ENCODE peak calls at places on chromosomes 3 and 15, in four cellular contexts. Z is kidney, P is PC-3, V is colonic mucosa. D is an unnamed sample.

GRCh38 chr3:122916084-122916483 is 111.5 kb downstream of the SEMA5B start:
- DNase-seq in Z (no peak), P (no peak), V (no peak), D (no peak)

GRCh38 chr3:198109883-198110282 is 149.9 kb downstream of the LMLN start:
- DNase-seq in Z (no peak), P (no peak), V (no peak), D (no peak)

GRCh38 chr15:31474059-31474868 is 147.6 kb downstream of the KLF13 start:
- DNase-seq in Z (no peak), P (no peak), V (no peak), D (no peak)

GRCh38 chr3:159210336-159210735 is 408.5 kb downstream of the MFSD1 start:
- DNase-seq in Z (no peak), P (no peak), V (no peak), D (no peak)

GRCh38 chr15:59662260-59662659 is 4.9 kb upstream of the GTF2A2 start:
- DNase-seq in Z (no peak), P (no peak), V (no peak), D (peak; percentile 62)

GRCh38 chr3:151935451-151935850 is 62.0 kb downstream of the SUCNR1 start:
- DNase-seq in Z (no peak), P (no peak), V (no peak), D (no peak)

GRCh38 chr15:97235285-97235985 is 725.1 kb upstream of the ARRDC4 start:
- DNase-seq in Z (no peak), P (peak; percentile 70), V (peak; percentile 41), D (peak; percentile 75)

GRCh38 chr15:37594431-37594830 is 340.0 kb upstream of the TMCO5A start:
- DNase-seq in Z (no peak), P (no peak), V (no peak), D (no peak)

GRCh38 chr15:69031013-69032001 is 16.8 kb downstream of the NOX5 start:
- DNase-seq in Z (peak; percentile 84), P (peak; percentile 50), V (peak; percentile 45), D (peak; percentile 39)

GRCh38 chr3:73592154-73592877 is 32.4 kb downstream of the PDZRN3 start:
- DNase-seq in Z (no peak), P (no peak), V (no peak), D (no peak)

GRCh38 chr15:85604194-85604593 is 190.5 kb downstream of the KLHL25 start:
- DNase-seq in Z (no peak), P (no peak), V (no peak), D (no peak)

GRCh38 chr3:14377838-14378169 is 24.6 kb upstream of the SLC6A6 start:
- DNase-seq in Z (peak; percentile 64), P (no peak), V (no peak), D (no peak)

GRCh38 chr15:43241100-43241499 is 20.3 kb upstream of the EPB42 start:
- DNase-seq in Z (no peak), P (no peak), V (no peak), D (peak; percentile 90)

GRCh38 chr3:104102386-104102785 is 1264.3 kb upstream of the ALCAM start:
- DNase-seq in Z (no peak), P (peak; percentile 64), V (no peak), D (peak; percentile 59)

GRCh38 chr3:32703491-32703968 is 18.5 kb downstream of the CNOT10 start:
- DNase-seq in Z (no peak), P (no peak), V (no peak), D (peak; percentile 70)

GRCh38 chr3:42476225-42477160 is 25.9 kb upstream of the VIPR1 start:
- DNase-seq in Z (peak; percentile 89), P (peak; percentile 95), V (peak; percentile 54), D (no peak)

GRCh38 chr3:29494305-29495036 is 213.6 kb downstream of the RBMS3 start:
- DNase-seq in Z (no peak), P (no peak), V (no peak), D (peak; percentile 23)

GRCh38 chr15:94287794-94288246 is 56.5 kb downstream of the MCTP2 start:
- DNase-seq in Z (no peak), P (no peak), V (peak; percentile 29), D (no peak)

GRCh38 chr15:51444112-51444511 is 102.7 kb downstream of the GLDN start:
- DNase-seq in Z (no peak), P (no peak), V (no peak), D (no peak)

GRCh38 chr3:60555704-60556340 is 695.4 kb downstream of the FHIT start:
- DNase-seq in Z (no peak), P (peak; percentile 65), V (no peak), D (peak; percentile 14)

GRCh38 chr15:45101749-45102148 is 12.2 kb downstream of the DUOX2 start:
- DNase-seq in Z (no peak), P (no peak), V (no peak), D (no peak)

GRCh38 chr3:138946554-138947302 is at the start of the genes FOXL2 and FOXL2NB:
- DNase-seq in Z (peak; percentile 78), P (no peak), V (no peak), D (peak; percentile 54)

GRCh38 chr3:147381610-147382009 is 24.7 kb downstream of the ZIC4 start:
- DNase-seq in Z (no peak), P (no peak), V (no peak), D (no peak)

GRCh38 chr3:114659109-114660081 is 365.6 kb downstream of the TIGIT start:
- DNase-seq in Z (no peak), P (no peak), V (peak; percentile 19), D (peak; percentile 17)

GRCh38 chr3:79835701-79836100 is 67.9 kb upstream of the ROBO1 start:
- DNase-seq in Z (no peak), P (no peak), V (no peak), D (no peak)

GRCh38 chr3:43013743-43014155 is 34.6 kb downstream of the GASK1A start:
- DNase-seq in Z (no peak), P (no peak), V (no peak), D (no peak)

GRCh38 chr3:47251689-47252088 is 30.9 kb downstream of the KIF9 start:
- DNase-seq in Z (peak; percentile 12), P (no peak), V (no peak), D (no peak)

GRCh38 chr3:138396752-138397410 is 37.5 kb upstream of the ESYT3 start:
- DNase-seq in Z (no peak), P (no peak), V (no peak), D (no peak)

GRCh38 chr15:67196222-67196621 is 58.2 kb downstream of the AAGAB start:
- DNase-seq in Z (no peak), P (no peak), V (no peak), D (no peak)

GRCh38 chr3:128277378-128278049 is 124.2 kb downstream of the EEFSEC start:
- DNase-seq in Z (no peak), P (no peak), V (no peak), D (no peak)

GRCh38 chr3:151875759-151876158 is 2.3 kb downstream of the SUCNR1 start:
- DNase-seq in Z (no peak), P (no peak), V (no peak), D (no peak)

GRCh38 chr15:100737214-100737613 is 134.8 kb downstream of the ASB7 start:
- DNase-seq in Z (no peak), P (no peak), V (no peak), D (no peak)

GRCh38 chr3:96813134-96813819 is 1.1 kb upstream of the EPHA6 start:
- DNase-seq in Z (peak; percentile 88), P (peak; percentile 87), V (peak; percentile 67), D (peak; percentile 49)
- H3K9ac ChIP-seq in Z (no peak overlapping the region), P (peak overlapping the region; percentile 18), V (no peak overlapping the region), D (no peak overlapping the region)

GRCh38 chr3:168094877-168095610 is 680 bp downstream of the GOLIM4 start:
- DNase-seq in Z (peak; percentile 85), P (peak; percentile 74), V (peak; percentile 71), D (peak; percentile 70)
- TF ChIP-seq CTCF in Z (no peak), P (peak; percentile 37), V (no peak), D (peak; percentile 16)

DNA sequence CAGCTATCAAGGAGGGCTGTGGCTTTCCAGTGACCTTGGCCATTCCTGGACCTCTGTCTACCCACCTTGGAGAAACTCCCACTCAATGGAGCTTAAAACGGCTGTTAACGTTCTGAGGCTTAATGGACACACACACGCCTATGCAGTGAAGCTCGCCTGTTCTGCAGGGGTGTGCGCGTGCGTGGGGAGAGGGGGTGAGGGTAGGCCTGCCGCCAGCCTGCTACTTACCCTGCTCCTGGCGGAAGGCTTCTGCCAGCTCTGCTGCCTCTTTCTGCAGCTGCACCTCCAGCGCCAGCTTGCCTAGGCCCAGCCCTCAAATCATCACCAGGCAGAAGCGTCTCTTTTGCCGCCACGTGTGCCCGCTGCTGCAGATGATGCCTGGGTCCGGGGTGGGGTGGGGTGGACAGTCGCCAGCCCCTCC is 23.2 kb upstream of the PARL start:
- DNase-seq in Z (no peak), P (no peak), V (no peak), D (no peak)
- H3K9ac ChIP-seq in Z (no peak overlapping the region), P (no peak overlapping the region), V (no peak overlapping the region), D (no peak overlapping the region)

DNA sequence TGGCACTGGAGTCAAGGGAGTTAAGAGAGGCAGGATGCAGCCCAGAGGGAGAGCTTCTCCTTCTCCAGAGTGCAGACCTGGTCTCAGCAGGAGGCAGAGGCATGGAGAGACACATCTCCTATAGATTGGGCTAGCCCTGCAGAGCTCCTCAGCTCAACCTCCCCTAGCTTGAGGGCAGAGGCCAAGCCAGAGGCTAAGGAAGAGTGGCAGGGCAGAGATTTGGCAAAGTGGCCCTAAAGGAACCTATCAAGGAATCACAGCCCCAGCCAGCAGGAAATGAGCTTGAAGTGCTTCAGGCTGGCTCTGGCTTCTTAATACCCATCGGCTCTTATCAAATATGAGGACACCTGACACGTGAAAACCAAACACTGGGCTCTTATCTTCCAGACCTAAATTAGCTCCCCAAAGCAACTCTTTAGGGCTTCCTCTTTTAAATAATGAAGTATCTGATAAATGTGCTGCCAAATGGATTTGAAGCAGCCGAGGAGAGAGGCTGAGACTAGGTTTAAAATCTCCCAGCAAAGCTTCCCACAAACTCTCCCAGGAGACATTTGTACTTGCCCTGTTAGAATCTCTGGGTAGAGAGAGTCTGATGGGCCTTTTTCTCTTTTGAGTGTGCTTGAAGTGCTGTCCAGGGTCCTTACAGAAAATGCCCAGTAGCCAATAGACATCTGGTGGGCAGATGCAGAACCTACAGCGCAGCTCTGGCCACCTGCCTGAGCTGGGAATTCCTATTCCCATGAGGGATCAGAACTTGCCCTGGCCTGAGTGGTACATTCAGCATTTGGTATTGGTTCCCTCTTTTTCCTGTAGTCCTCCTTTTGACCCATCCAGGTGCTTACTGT is 271.4 kb downstream of the CLSTN2 start:
- DNase-seq in Z (no peak), P (peak; percentile 3), V (no peak), D (peak; percentile 4)
- TF ChIP-seq CTCF in Z (no peak), P (no peak), V (no peak), D (no peak)

GRCh38 chr3:16834214-16834613 is 50.5 kb upstream of the PLCL2 start:
- DNase-seq in Z (no peak), P (no peak), V (no peak), D (no peak)

GRCh38 chr3:16824085-16824696 is 60.6 kb upstream of the PLCL2 start:
- DNase-seq in Z (no peak), P (no peak), V (no peak), D (no peak)

GRCh38 chr3:16831846-16832245 is 52.9 kb upstream of the PLCL2 start:
- DNase-seq in Z (no peak), P (no peak), V (no peak), D (no peak)

GRCh38 chr3:16825617-16826204 is 59.0 kb upstream of the PLCL2 start:
- DNase-seq in Z (no peak), P (no peak), V (no peak), D (peak; percentile 56)

DNA sequence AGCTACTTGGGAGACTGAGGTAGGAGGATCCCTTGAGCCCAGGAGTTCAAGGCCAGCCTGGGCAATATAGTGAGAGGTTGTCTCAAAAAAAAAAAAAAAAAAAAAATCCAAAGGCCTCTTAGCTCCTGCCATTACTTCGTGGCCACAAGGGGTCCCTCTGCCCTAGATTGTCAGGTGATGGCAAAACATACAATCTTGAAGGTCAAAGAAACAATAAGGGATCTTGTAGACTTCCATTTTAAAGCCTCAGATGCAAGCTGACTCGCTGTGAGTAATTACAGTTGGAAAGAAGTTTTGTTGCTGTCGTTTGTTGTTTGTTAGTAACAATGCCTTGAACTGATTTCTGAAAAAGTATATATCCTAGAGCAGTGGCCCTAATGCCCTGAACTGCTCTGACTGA is 55.9 kb upstream of the PLCL2 start:
- DNase-seq in Z (no peak), P (peak; percentile 84), V (peak; percentile 50), D (peak; percentile 35)
- H3K9ac ChIP-seq in Z (no peak overlapping the region), P (no peak overlapping the region), V (no peak overlapping the region), D (no peak overlapping the region)

D was measured in fibroblast of lung.